ENCODE peak calls at places on chromosome 22, in five cellular contexts. One of them, this sample, is unnamed.

GRCh38 chr22:23180301-23180892 is at the start of gene BCR:
- DNase-seq in PC-9: peak; percentile 51
- DNase-seq in GM23248: peak; percentile 88
- DNase-seq in neuronal stem cell: no peak
- DNase-seq in MM.1S: peak; percentile 84
- DNase-seq in this sample: peak; percentile 87

GRCh38 chr22:17754233-17754925 is 19.9 kb downstream of the BID start:
- DNase-seq in PC-9: peak; percentile 9
- DNase-seq in MM.1S: no peak
- DNase-seq in neuronal stem cell: no peak
- DNase-seq in GM23248: no peak
- DNase-seq in this sample: peak; percentile 62

GRCh38 chr22:26586556-26587325 is 3.2 kb downstream of the TPST2 start:
- DNase-seq in neuronal stem cell: no peak
- DNase-seq in PC-9: no peak
- DNase-seq in MM.1S: peak; percentile 46
- DNase-seq in GM23248: no peak
- DNase-seq in this sample: no peak

GRCh38 chr22:46964773-46965550 is 202.5 kb downstream of the TBC1D22A start:
- DNase-seq in PC-9: no peak
- DNase-seq in neuronal stem cell: no peak
- DNase-seq in GM23248: no peak
- DNase-seq in MM.1S: no peak
- DNase-seq in this sample: no peak

GRCh38 chr22:26805131-26805530 is 147.7 kb downstream of the MIAT start:
- DNase-seq in GM23248: peak; percentile 25
- DNase-seq in neuronal stem cell: no peak
- DNase-seq in PC-9: no peak
- DNase-seq in MM.1S: no peak
- DNase-seq in this sample: no peak

GRCh38 chr22:23192558-23192957 is 12.2 kb downstream of the BCR start:
- DNase-seq in MM.1S: no peak
- DNase-seq in PC-9: no peak
- DNase-seq in neuronal stem cell: no peak
- DNase-seq in GM23248: no peak
- DNase-seq in this sample: no peak

GRCh38 chr22:50269573-50270301 is 443 bp downstream of the MAPK11 start:
- DNase-seq in MM.1S: no peak
- DNase-seq in GM23248: peak; percentile 73
- DNase-seq in neuronal stem cell: no peak
- DNase-seq in PC-9: peak; percentile 48
- DNase-seq in this sample: no peak

GRCh38 chr22:23835773-23836144 is 3.0 kb downstream of the DERL3 start:
- DNase-seq in MM.1S: no peak
- DNase-seq in GM23248: no peak
- DNase-seq in neuronal stem cell: no peak
- DNase-seq in PC-9: no peak
- DNase-seq in this sample: no peak

GRCh38 chr22:42974223-42974622 is 40.7 kb downstream of the PACSIN2 start:
- DNase-seq in neuronal stem cell: no peak
- DNase-seq in MM.1S: no peak
- DNase-seq in GM23248: no peak
- DNase-seq in PC-9: no peak
- DNase-seq in this sample: no peak

GRCh38 chr22:50176850-50177536 is 6.5 kb downstream of the PANX2 start:
- DNase-seq in neuronal stem cell: no peak
- DNase-seq in MM.1S: no peak
- DNase-seq in GM23248: no peak
- DNase-seq in PC-9: no peak
- DNase-seq in this sample: no peak

GRCh38 chr22:24244144-24244787 is 616 bp downstream of the GGT5 start:
- DNase-seq in MM.1S: no peak
- DNase-seq in neuronal stem cell: no peak
- DNase-seq in GM23248: peak; percentile 28
- DNase-seq in PC-9: no peak
- DNase-seq in this sample: no peak

GRCh38 chr22:50201191-50202129 is 649 bp downstream of the SELENOO start:
- DNase-seq in GM23248: peak; percentile 68
- DNase-seq in neuronal stem cell: no peak
- DNase-seq in PC-9: no peak
- DNase-seq in MM.1S: no peak
- DNase-seq in this sample: peak; percentile 73

GRCh38 chr22:47632646-47633045 is 870.2 kb downstream of the TBC1D22A start:
- DNase-seq in GM23248: no peak
- DNase-seq in neuronal stem cell: no peak
- DNase-seq in PC-9: peak; percentile 8
- DNase-seq in MM.1S: no peak
- DNase-seq in this sample: no peak

GRCh38 chr22:44801476-44801875 is 49.1 kb downstream of the ARHGAP8 start:
- DNase-seq in neuronal stem cell: no peak
- DNase-seq in PC-9: no peak
- DNase-seq in GM23248: no peak
- DNase-seq in MM.1S: no peak
- DNase-seq in this sample: no peak

GRCh38 chr22:41687901-41688364 is 734 bp downstream of the SNU13 start:
- DNase-seq in neuronal stem cell: no peak
- DNase-seq in GM23248: peak; percentile 62
- DNase-seq in MM.1S: peak; percentile 41
- DNase-seq in PC-9: no peak
- DNase-seq in this sample: peak; percentile 54

GRCh38 chr22:28969401-28970168 is 86.2 kb downstream of the ZNRF3 start:
- DNase-seq in PC-9: no peak
- DNase-seq in neuronal stem cell: no peak
- DNase-seq in MM.1S: no peak
- DNase-seq in GM23248: no peak
- DNase-seq in this sample: peak; percentile 27

GRCh38 chr22:19718255-19719054 is 4.2 kb downstream of the SEPTIN5 start:
- DNase-seq in PC-9: no peak
- DNase-seq in MM.1S: no peak
- DNase-seq in GM23248: peak; percentile 37
- DNase-seq in neuronal stem cell: no peak
- DNase-seq in this sample: no peak

GRCh38 chr22:31857247-31857646 is 87.1 kb upstream of the YWHAH start:
- DNase-seq in MM.1S: no peak
- DNase-seq in PC-9: no peak
- DNase-seq in GM23248: no peak
- DNase-seq in neuronal stem cell: peak; percentile 65
- DNase-seq in this sample: peak; percentile 88

GRCh38 chr22:49848690-49849160 is 4.9 kb upstream of the ZBED4 start:
- DNase-seq in PC-9: no peak
- DNase-seq in GM23248: no peak
- DNase-seq in MM.1S: no peak
- DNase-seq in neuronal stem cell: no peak
- DNase-seq in this sample: no peak

GRCh38 chr22:38935023-38935422 is 22.4 kb upstream of the APOBEC3A start:
- DNase-seq in GM23248: no peak
- DNase-seq in MM.1S: no peak
- DNase-seq in PC-9: peak; percentile 95
- DNase-seq in neuronal stem cell: no peak
- DNase-seq in this sample: no peak

GRCh38 chr22:37202001-37202555 is 10.2 kb downstream of the SSTR3 start:
- DNase-seq in MM.1S: no peak
- DNase-seq in GM23248: no peak
- DNase-seq in PC-9: no peak
- DNase-seq in neuronal stem cell: no peak
- DNase-seq in this sample: no peak

GRCh38 chr22:27597703-27598444 is 203.7 kb downstream of the MN1 start:
- DNase-seq in MM.1S: no peak
- DNase-seq in GM23248: peak; percentile 20
- DNase-seq in PC-9: peak; percentile 10
- DNase-seq in neuronal stem cell: no peak
- DNase-seq in this sample: no peak

GRCh38 chr22:41524809-41525449 is 19.3 kb downstream of the POLR3H start:
- DNase-seq in neuronal stem cell: no peak
- DNase-seq in GM23248: no peak
- DNase-seq in PC-9: no peak
- DNase-seq in MM.1S: no peak
- DNase-seq in this sample: no peak

GRCh38 chr22:40853961-40854360 is 2.5 kb downstream of the ST13 start:
- DNase-seq in GM23248: peak; percentile 48
- DNase-seq in MM.1S: no peak
- DNase-seq in neuronal stem cell: no peak
- DNase-seq in PC-9: no peak
- DNase-seq in this sample: no peak

GRCh38 chr22:23692598-23693291 is 1.9 kb downstream of the RGL4 start:
- DNase-seq in PC-9: no peak
- DNase-seq in neuronal stem cell: no peak
- DNase-seq in MM.1S: no peak
- DNase-seq in GM23248: no peak
- DNase-seq in this sample: peak; percentile 23

GRCh38 chr22:20639343-20639742 is 131.9 kb downstream of the MED15 start:
- DNase-seq in neuronal stem cell: no peak
- DNase-seq in MM.1S: no peak
- DNase-seq in PC-9: no peak
- DNase-seq in GM23248: no peak
- DNase-seq in this sample: no peak

GRCh38 chr22:27318516-27318915 is 483.0 kb downstream of the MN1 start:
- DNase-seq in neuronal stem cell: no peak
- DNase-seq in PC-9: no peak
- DNase-seq in MM.1S: no peak
- DNase-seq in GM23248: peak; percentile 67
- DNase-seq in this sample: peak; percentile 21

GRCh38 chr22:44567846-44568493 is 69.9 kb upstream of the RTL6 start:
- DNase-seq in GM23248: peak; percentile 52
- DNase-seq in MM.1S: peak; percentile 37
- DNase-seq in PC-9: no peak
- DNase-seq in neuronal stem cell: no peak
- DNase-seq in this sample: no peak

GRCh38 chr22:39175127-39176066 is 22.9 kb upstream of the CBX7 start:
- DNase-seq in PC-9: peak; percentile 85
- DNase-seq in neuronal stem cell: no peak
- DNase-seq in MM.1S: no peak
- DNase-seq in GM23248: peak; percentile 22
- DNase-seq in this sample: no peak

GRCh38 chr22:37752189-37753061 is 55.3 kb upstream of the GCAT start:
- DNase-seq in PC-9: peak; percentile 100
- DNase-seq in GM23248: peak; percentile 95
- DNase-seq in neuronal stem cell: peak; percentile 30
- DNase-seq in MM.1S: no peak
- DNase-seq in this sample: peak; percentile 56

GRCh38 chr22:24976442-24977218 is 24.1 kb downstream of the KIAA1671 start:
- DNase-seq in neuronal stem cell: no peak
- DNase-seq in GM23248: no peak
- DNase-seq in MM.1S: no peak
- DNase-seq in PC-9: no peak
- DNase-seq in this sample: no peak

GRCh38 chr22:25564979-25565677 is 653 bp downstream of the GRK3 start:
- DNase-seq in GM23248: peak; percentile 42
- DNase-seq in MM.1S: no peak
- DNase-seq in PC-9: no peak
- DNase-seq in neuronal stem cell: no peak
- DNase-seq in this sample: peak; percentile 64

DNA sequence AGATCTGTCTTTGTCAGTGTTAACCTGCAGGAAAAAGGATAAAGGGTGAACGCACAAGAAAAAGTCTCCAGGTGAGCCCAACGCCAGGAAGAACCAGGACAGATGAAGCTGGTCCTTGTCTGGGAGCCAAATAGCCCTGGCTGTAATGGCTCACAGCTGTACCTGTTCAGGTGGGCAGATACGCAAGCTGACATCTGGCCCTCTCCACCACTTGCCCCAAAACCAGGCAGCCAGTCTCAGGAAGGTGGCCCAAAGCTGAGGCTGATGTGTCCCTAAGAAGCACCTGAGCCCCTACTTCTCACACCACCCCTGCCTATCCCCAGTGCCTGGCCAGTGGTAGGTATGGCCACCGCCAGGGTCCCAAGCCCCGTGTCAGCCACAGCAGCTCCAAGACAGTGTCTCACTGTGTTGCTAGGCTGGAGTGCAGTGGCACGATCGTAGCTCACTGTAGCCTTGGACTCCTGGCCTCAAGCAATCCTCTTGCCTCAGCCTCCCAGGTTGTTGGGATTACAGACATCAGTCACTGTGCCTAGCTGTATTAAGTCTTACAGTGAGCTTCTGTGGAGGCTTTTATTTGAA is 14.8 kb downstream of the TOP3B start:
- DNase-seq in MM.1S: no peak
- DNase-seq in neuronal stem cell: no peak
- DNase-seq in PC-9: no peak
- DNase-seq in GM23248: no peak
- DNase-seq in this sample: no peak
- H3K4me2 ChIP-seq in MM.1S: no peak overlapping the region
- H3K4me2 ChIP-seq in neuronal stem cell: no peak overlapping the region
- H3K4me2 ChIP-seq in PC-9: no peak overlapping the region
- H3K4me2 ChIP-seq in GM23248: no peak overlapping the region
- H3K4me2 ChIP-seq in this sample: no peak overlapping the region

GRCh38 chr22:22161924-22162851 is 82.4 kb upstream of the VPREB1 start:
- DNase-seq in GM23248: no peak
- DNase-seq in PC-9: no peak
- DNase-seq in neuronal stem cell: no peak
- DNase-seq in MM.1S: peak; percentile 90
- DNase-seq in this sample: no peak
- H3K4me2 ChIP-seq in GM23248: no peak overlapping the region
- H3K4me2 ChIP-seq in PC-9: no peak overlapping the region
- H3K4me2 ChIP-seq in neuronal stem cell: no peak overlapping the region
- H3K4me2 ChIP-seq in MM.1S: peak overlapping the region; percentile 52
- H3K4me2 ChIP-seq in this sample: no peak overlapping the region

DNA sequence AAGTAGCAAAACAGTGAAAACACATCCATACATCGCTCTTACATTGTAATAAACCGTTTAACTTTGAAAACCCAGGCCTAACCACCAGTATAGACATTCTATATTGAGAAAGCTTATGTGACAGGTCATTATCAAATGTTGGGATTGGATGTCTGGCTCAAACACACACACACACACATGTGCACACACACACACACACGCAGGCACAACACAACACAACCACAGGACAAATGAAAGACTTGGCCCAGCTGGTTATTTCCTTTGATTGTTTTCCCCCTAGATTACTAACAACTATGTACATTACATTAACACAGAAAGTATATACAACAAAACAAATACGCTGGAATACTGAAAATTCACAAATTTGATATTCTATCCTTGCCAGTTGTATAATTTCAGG is 119.7 kb downstream of the APOL5 start:
- DNase-seq in MM.1S: no peak
- DNase-seq in PC-9: no peak
- DNase-seq in GM23248: no peak
- DNase-seq in neuronal stem cell: no peak
- DNase-seq in this sample: no peak
- H3K4me2 ChIP-seq in MM.1S: peak overlapping the region; percentile 96
- H3K4me2 ChIP-seq in PC-9: peak overlapping the region; percentile 83
- H3K4me2 ChIP-seq in GM23248: peak overlapping the region; percentile 100
- H3K4me2 ChIP-seq in neuronal stem cell: no peak overlapping the region
- H3K4me2 ChIP-seq in this sample: peak overlapping the region; percentile 82

DNA sequence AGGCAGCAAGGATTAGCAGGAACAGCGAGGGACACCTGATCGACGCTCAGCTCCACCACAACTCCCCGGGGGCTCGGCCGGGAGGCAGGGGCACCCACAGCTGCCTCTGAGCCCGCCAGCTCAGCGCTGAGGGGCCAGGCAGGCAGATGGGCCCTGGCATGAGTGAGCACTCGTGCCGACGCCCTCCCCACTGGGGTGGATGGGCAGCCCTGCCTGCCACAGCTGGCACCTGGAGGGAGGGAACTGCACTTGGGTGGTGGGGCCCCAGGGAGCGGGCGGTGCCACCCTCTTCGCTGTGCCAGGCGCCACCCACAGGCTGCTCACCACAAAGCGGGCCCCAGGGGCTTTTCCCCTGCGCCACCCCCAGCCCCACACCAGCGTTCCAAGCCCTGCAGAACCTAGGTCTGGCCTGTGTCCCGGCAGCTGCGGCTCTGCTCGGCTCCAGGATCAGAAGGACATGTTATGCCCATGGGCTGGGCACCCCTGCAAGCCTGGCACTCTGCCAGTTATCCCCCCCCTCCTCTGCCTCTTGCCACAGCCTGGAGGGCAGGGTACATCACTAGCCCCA is 28.8 kb downstream of the WNT7B start:
- DNase-seq in GM23248: no peak
- DNase-seq in MM.1S: no peak
- DNase-seq in neuronal stem cell: no peak
- DNase-seq in PC-9: no peak
- DNase-seq in this sample: no peak
- H3K4me2 ChIP-seq in GM23248: no peak overlapping the region
- H3K4me2 ChIP-seq in MM.1S: no peak overlapping the region
- H3K4me2 ChIP-seq in neuronal stem cell: no peak overlapping the region
- H3K4me2 ChIP-seq in PC-9: no peak overlapping the region
- H3K4me2 ChIP-seq in this sample: no peak overlapping the region

This sample was measured in neural progenitor cell.